ENCODE peak calls at places on chromosome 4, in five cellular contexts. C is lower lobe of right lung, M is BE2C, U is GM23338, G is fibroblast of mammary gland. B is an unnamed sample.
A peak's percentile ranks its signal among the peaks of the same experiment; 100 is the strongest.

GRCh38 chr4:88008133-88008621 is 742 bp downstream of the PKD2 start:
- DNase-seq in C (peak; percentile 48), M (peak; percentile 66), U (peak; percentile 86), G (peak; percentile 49), B (peak; percentile 55)

GRCh38 chr4:180751009-180751408 is 1492.2 kb upstream of the TENM3 start:
- DNase-seq in C (no peak), M (no peak), U (no peak), G (peak; percentile 11), B (peak; percentile 53)

GRCh38 chr4:149549911-149550310 is 265.7 kb downstream of the IQCM start:
- DNase-seq in C (no peak), M (no peak), U (peak; percentile 67), G (peak; percentile 11), B (peak; percentile 33)

GRCh38 chr4:92387459-92388069 is 83.8 kb downstream of the GRID2 start:
- DNase-seq in C (no peak), M (no peak), U (peak; percentile 86), G (peak; percentile 50), B (peak; percentile 69)

GRCh38 chr4:182010876-182011275 is 232.3 kb upstream of the TENM3 start:
- DNase-seq in C (no peak), M (no peak), U (no peak), G (peak; percentile 6), B (no peak)

GRCh38 chr4:54913751-54914526 is 211.5 kb downstream of the KDR start:
- DNase-seq in C (no peak), M (no peak), U (no peak), G (no peak), B (no peak)

GRCh38 chr4:25970241-25970675 is 56.2 kb downstream of the SMIM20 start:
- DNase-seq in C (peak; percentile 52), M (no peak), U (no peak), G (no peak), B (peak; percentile 29)

GRCh38 chr4:79317711-79318110 is 8.2 kb downstream of the NAA11 start:
- DNase-seq in C (no peak), M (no peak), U (no peak), G (no peak), B (no peak)

GRCh38 chr4:174324246-174324645 is 40.5 kb downstream of the CEP44 start:
- DNase-seq in C (no peak), M (no peak), U (no peak), G (peak; percentile 66), B (no peak)

GRCh38 chr4:128913228-128913627 is 103.7 kb downstream of the JADE1 start:
- DNase-seq in C (no peak), M (no peak), U (no peak), G (no peak), B (no peak)

GRCh38 chr4:137000432-137000831 is 531.9 kb downstream of the PCDH18 start:
- DNase-seq in C (peak; percentile 13), M (no peak), U (no peak), G (no peak), B (no peak)

GRCh38 chr4:113905301-113905700 is 74.1 kb downstream of the ARSJ start:
- DNase-seq in C (no peak), M (no peak), U (no peak), G (no peak), B (no peak)

GRCh38 chr4:165626316-165626715 is 246.7 kb upstream of the TLL1 start:
- DNase-seq in C (no peak), M (no peak), U (no peak), G (peak; percentile 15), B (no peak)

GRCh38 chr4:153530284-153530995 is 64.3 kb downstream of the TMEM131L start:
- DNase-seq in C (no peak), M (no peak), U (no peak), G (no peak), B (no peak)

GRCh38 chr4:138555584-138555983 is 313.4 kb upstream of the SLC7A11 start:
- DNase-seq in C (no peak), M (peak; percentile 44), U (peak; percentile 68), G (peak; percentile 28), B (peak; percentile 25)

GRCh38 chr4:184388106-184388505 is 86.2 kb downstream of the IRF2 start:
- DNase-seq in C (no peak), M (no peak), U (no peak), G (no peak), B (no peak)

GRCh38 chr4:1048781-1049590 is 37.6 kb downstream of the FGFRL1 start:
- DNase-seq in C (peak; percentile 52), M (no peak), U (no peak), G (no peak), B (no peak)

GRCh38 chr4:16721618-16722291 is 176.7 kb downstream of the LDB2 start:
- DNase-seq in C (no peak), M (no peak), U (no peak), G (peak; percentile 51), B (no peak)

GRCh38 chr4:112167790-112168189 is 22.5 kb downstream of the FAM241A start:
- DNase-seq in C (no peak), M (no peak), U (no peak), G (no peak), B (peak; percentile 91)

GRCh38 chr4:81905966-81906365 is 434.3 kb upstream of the RASGEF1B start:
- DNase-seq in C (no peak), M (no peak), U (no peak), G (no peak), B (no peak)

GRCh38 chr4:10403633-10404445 is 53.4 kb downstream of the ZNF518B start:
- DNase-seq in C (no peak), M (no peak), U (peak; percentile 70), G (peak; percentile 32), B (peak; percentile 60)

DNA sequence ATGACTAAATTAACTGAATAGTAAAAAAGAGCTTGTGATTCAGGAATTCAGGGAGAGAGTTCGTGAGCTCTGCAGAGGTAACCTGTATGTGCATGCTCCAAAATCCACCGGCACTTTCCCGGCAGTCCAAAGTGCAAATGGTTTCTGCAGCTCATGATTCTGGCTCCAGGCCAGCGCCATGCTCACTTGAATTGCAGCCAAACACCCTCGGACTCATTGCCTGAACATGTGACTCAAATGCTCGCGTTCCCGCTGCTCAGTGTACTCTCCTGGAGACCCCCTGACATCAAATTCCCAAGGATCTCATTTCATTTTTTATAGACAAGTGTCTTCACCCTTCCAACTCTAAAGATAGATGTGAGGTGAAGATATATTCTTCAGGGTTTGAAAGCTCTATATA is 44.1 kb upstream of the SH3RF1 start:
- DNase-seq in C (peak; percentile 61), M (peak; percentile 87), U (no peak), G (peak; percentile 78), B (peak; percentile 96)
- H3K4me3 ChIP-seq in C (no peak overlapping the region), M (peak overlapping the region; percentile 7), U (no peak overlapping the region), G (no peak overlapping the region), B (no peak overlapping the region)

GRCh38 chr4:61294001-61294400 is 93.9 kb downstream of the ADGRL3 start:
- DNase-seq in C (no peak), M (no peak), U (no peak), G (no peak), B (no peak)

GRCh38 chr4:61301285-61301684 is 101.2 kb downstream of the ADGRL3 start:
- DNase-seq in C (no peak), M (no peak), U (no peak), G (no peak), B (no peak)

GRCh38 chr4:61296115-61296514 is 96.0 kb downstream of the ADGRL3 start:
- DNase-seq in C (no peak), M (no peak), U (no peak), G (no peak), B (no peak)

GRCh38 chr4:61299316-61299715 is 99.2 kb downstream of the ADGRL3 start:
- DNase-seq in C (no peak), M (no peak), U (no peak), G (no peak), B (no peak)

DNA sequence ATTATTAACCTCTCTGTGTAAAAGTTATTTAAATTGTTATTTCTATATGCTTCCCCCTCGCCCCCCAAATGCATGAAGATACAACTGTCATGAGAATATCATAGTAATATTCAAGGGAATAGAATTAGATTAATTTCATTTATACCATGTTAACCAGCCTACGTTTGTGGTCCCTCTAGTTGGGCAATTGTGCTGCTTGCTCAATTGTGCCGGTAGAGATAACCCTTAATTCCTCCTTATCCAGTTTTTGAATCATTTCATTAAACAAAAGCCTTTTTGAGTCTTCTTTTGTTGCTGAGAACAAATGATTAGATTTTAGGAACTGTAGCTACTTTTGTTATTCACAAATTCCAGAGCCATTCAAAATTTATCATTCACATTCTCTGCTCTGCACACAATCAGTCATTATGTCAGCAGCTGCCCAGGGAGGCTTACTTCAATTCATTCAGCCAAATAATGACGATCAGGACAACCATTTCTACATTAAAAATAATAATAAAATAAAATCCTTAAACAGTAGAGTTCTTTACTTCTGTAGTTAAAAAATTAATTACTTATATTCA is 98.1 kb downstream of the ADGRL3 start:
- DNase-seq in C (no peak), M (no peak), U (peak; percentile 68), G (no peak), B (no peak)
- H3K4me3 ChIP-seq in C (no peak overlapping the region), M (no peak overlapping the region), U (no peak overlapping the region), G (no peak overlapping the region), B (no peak overlapping the region)

GRCh38 chr4:2931765-2932560 is 31.2 kb downstream of the NOP14 start:
- DNase-seq in C (peak; percentile 89), M (no peak), U (peak; percentile 63), G (no peak), B (no peak)
- H3K4me3 ChIP-seq in C (peak overlapping the region; percentile 22), M (no peak overlapping the region), U (no peak overlapping the region), G (no peak overlapping the region), B (no peak overlapping the region)

GRCh38 chr4:69098470-69098869 is 2.2 kb downstream of the UGT2B7 start:
- DNase-seq in C (no peak), M (no peak), U (no peak), G (no peak), B (peak; percentile 21)
- H3K4me3 ChIP-seq in C (no peak overlapping the region), M (no peak overlapping the region), U (no peak overlapping the region), G (no peak overlapping the region), B (no peak overlapping the region)

DNA sequence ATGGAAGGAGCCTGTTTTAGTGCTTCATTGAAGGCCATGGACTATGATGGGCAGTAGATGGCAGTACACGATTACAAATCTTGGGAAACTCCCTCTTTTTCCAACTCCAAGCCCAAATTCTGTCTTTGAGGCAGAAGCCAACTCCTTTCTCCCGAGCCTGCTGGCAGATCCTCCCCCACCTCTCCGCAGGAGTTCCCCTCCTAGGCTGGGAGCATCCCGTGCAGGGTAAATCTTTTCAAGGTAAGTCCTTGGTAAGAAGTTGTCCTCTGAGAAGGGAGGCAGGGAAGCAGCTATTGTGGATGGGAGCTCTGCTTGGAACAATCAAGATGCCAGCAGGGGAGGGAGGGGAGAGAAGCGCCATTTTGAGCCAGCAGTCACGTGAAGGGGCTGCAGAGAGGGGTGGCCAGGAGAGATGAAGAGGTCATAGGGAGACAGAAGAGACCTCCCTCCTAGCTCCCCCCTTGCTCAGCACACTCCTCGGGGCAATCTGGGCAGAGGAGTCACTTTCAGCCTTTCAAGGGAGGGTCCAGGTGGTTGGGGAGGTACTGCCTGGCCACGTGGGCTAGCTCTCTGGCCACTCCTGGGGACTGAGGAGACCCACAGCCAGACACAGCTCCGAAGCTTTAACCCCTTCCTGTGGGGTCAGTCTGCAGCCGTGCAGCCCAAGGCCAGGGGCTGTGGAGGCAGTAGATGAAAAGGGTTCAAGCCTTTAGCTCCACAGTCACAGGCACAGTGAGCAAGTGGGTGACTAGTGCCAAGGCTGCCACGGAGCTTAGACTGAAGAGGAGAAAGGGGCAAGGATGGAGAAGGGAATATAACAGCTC is 9.6 kb downstream of the CC2D2A start:
- DNase-seq in C (peak; percentile 43), M (peak; percentile 76), U (peak; percentile 93), G (peak; percentile 91), B (peak; percentile 85)
- H3K4me3 ChIP-seq in C (peak overlapping the region; percentile 50), M (peak overlapping the region; percentile 74), U (peak overlapping the region; percentile 53), G (peak overlapping the region; percentile 83), B (peak overlapping the region; percentile 78)

GRCh38 chr4:83613023-83613422 is 77.1 kb downstream of the GPAT3 start:
- DNase-seq in C (no peak), M (no peak), U (no peak), G (no peak), B (no peak)
- H3K4me3 ChIP-seq in C (no peak overlapping the region), M (no peak overlapping the region), U (no peak overlapping the region), G (no peak overlapping the region), B (no peak overlapping the region)